ENCODE peak calls at places on chromosomes 4 and X, in eight cellular contexts. K is astrocyte of the spinal cord; Z is NCI-H1092 treated with DMSO at 0.1 percent for 48 hours; R is stimulated activated CD4-positive, alpha-beta T cell treated with anti-CD3 and anti-CD28 coated beads, Interleukin-4, amount 100 ng/mL, for 4 hours; J is fibroblast of pulmonary artery; W is left lung; V is activated effector memory CD4-positive, alpha-beta T cell treated with anti-CD3 and anti-CD28 coated beads, Interleukin-2, amount 50 U/mL, for 16 hours; O is WTC11. Q is an unnamed sample.

GRCh38 chrX:97672608-97673007 is 788.9 kb downstream of the RPA4 start:
- DNase-seq in V (no peak), Z (peak), R (no peak), O (no peak), J (no peak), K (no peak), W (no peak), Q (no peak)

GRCh38 chr4:37188100-37188499 is 56.4 kb upstream of the NWD2 start:
- DNase-seq in W (no peak), Z (no peak), J (no peak), R (no peak), K (no peak), O (peak), V (no peak), Q (no peak)

GRCh38 chr4:48483006-48483776 is at the start of gene SLC10A4:
- DNase-seq in Z (peak), J (no peak), V (peak), W (no peak), K (no peak), O (peak), R (no peak), Q (no peak)

GRCh38 chr4:6848717-6849305 is 60.8 kb upstream of the TBC1D14 start:
- DNase-seq in R (no peak), W (no peak), V (no peak), K (no peak), J (peak), O (no peak), Z (no peak), Q (no peak)

GRCh38 chr4:161829631-161830030 is 334.2 kb downstream of the FSTL5 start:
- DNase-seq in J (no peak), K (no peak), W (no peak), R (no peak), Z (peak), O (no peak), V (no peak), Q (no peak)

GRCh38 chrX:40908857-40909475 is 173.6 kb upstream of the MED14 start:
- DNase-seq in O (no peak), R (no peak), W (no peak), V (no peak), J (peak), Z (no peak), K (peak), Q (no peak)

GRCh38 chr4:93199492-93199891 is 629.1 kb upstream of the ATOH1 start:
- DNase-seq in J (peak), K (peak), Z (peak), R (no peak), V (no peak), W (no peak), O (peak), Q (no peak)

GRCh38 chr4:32847466-32847865 is 2127.3 kb downstream of the PCDH7 start:
- DNase-seq in Z (no peak), J (peak), O (no peak), R (no peak), K (no peak), V (no peak), W (no peak), Q (no peak)

GRCh38 chr4:1748465-1748995 is 27.2 kb downstream of the TACC3 start:
- DNase-seq in K (peak), V (peak), Z (peak), O (peak), W (peak), R (peak), J (peak), Q (peak)

GRCh38 chrX:14529288-14529989 is at the start of gene GLRA2:
- DNase-seq in K (peak), J (peak), V (no peak), R (no peak), O (peak), Z (peak), W (no peak), Q (no peak)

GRCh38 chr4:1264942-1265341 is 16.0 kb upstream of the CTBP1 start:
- DNase-seq in Z (no peak), J (no peak), O (no peak), W (no peak), K (no peak), V (no peak), R (no peak), Q (no peak)